ENCODE peak calls at places on chromosome 11, in six cellular contexts. One of them, this sample, is unnamed.

GRCh38 chr11:57425565-57426438 is 1.1 kb downstream of the SLC43A3 start:
- DNase-seq in CD8-positive, alpha-beta T cell: no peak
- DNase-seq in foreskin fibroblast: no peak
- DNase-seq in endothelial cell: no peak
- DNase-seq in HCT116: no peak
- DNase-seq in body of pancreas: peak; percentile 41
- DNase-seq in this sample: peak; percentile 28

GRCh38 chr11:2466869-2467694 is 22.3 kb downstream of the KCNQ1 start:
- DNase-seq in endothelial cell: no peak
- DNase-seq in HCT116: no peak
- DNase-seq in foreskin fibroblast: no peak
- DNase-seq in body of pancreas: no peak
- DNase-seq in CD8-positive, alpha-beta T cell: peak; percentile 54
- DNase-seq in this sample: no peak

GRCh38 chr11:122656631-122657101 is 1.1 kb downstream of the UBASH3B start:
- DNase-seq in body of pancreas: peak; percentile 44
- DNase-seq in HCT116: no peak
- DNase-seq in endothelial cell: peak; percentile 35
- DNase-seq in foreskin fibroblast: no peak
- DNase-seq in CD8-positive, alpha-beta T cell: peak; percentile 39
- DNase-seq in this sample: peak; percentile 27

GRCh38 chr11:113518716-113519495 is 43.7 kb upstream of the DRD2 start:
- DNase-seq in foreskin fibroblast: no peak
- DNase-seq in endothelial cell: no peak
- DNase-seq in body of pancreas: no peak
- DNase-seq in CD8-positive, alpha-beta T cell: no peak
- DNase-seq in HCT116: no peak
- DNase-seq in this sample: no peak

GRCh38 chr11:75503531-75504099 is 22.1 kb downstream of the GDPD5 start:
- DNase-seq in foreskin fibroblast: no peak
- DNase-seq in body of pancreas: no peak
- DNase-seq in CD8-positive, alpha-beta T cell: no peak
- DNase-seq in HCT116: no peak
- DNase-seq in endothelial cell: no peak
- DNase-seq in this sample: no peak

GRCh38 chr11:77167791-77168190 is 39.7 kb downstream of the MYO7A start:
- DNase-seq in CD8-positive, alpha-beta T cell: no peak
- DNase-seq in foreskin fibroblast: no peak
- DNase-seq in endothelial cell: no peak
- DNase-seq in HCT116: no peak
- DNase-seq in body of pancreas: no peak
- DNase-seq in this sample: no peak

GRCh38 chr11:32173435-32173834 is 82.6 kb downstream of the RCN1 start:
- DNase-seq in endothelial cell: peak; percentile 78
- DNase-seq in foreskin fibroblast: peak; percentile 60
- DNase-seq in HCT116: peak; percentile 34
- DNase-seq in CD8-positive, alpha-beta T cell: no peak
- DNase-seq in body of pancreas: peak; percentile 66
- DNase-seq in this sample: peak; percentile 79

GRCh38 chr11:128624269-128625170 is 37.2 kb upstream of the ETS1 start:
- DNase-seq in CD8-positive, alpha-beta T cell: peak; percentile 64
- DNase-seq in endothelial cell: no peak
- DNase-seq in HCT116: no peak
- DNase-seq in body of pancreas: no peak
- DNase-seq in foreskin fibroblast: no peak
- DNase-seq in this sample: no peak

GRCh38 chr11:35951659-35952058 is 7.8 kb downstream of the LDLRAD3 start:
- DNase-seq in foreskin fibroblast: no peak
- DNase-seq in CD8-positive, alpha-beta T cell: no peak
- DNase-seq in body of pancreas: no peak
- DNase-seq in endothelial cell: no peak
- DNase-seq in HCT116: no peak
- DNase-seq in this sample: no peak

GRCh38 chr11:41379084-41379483 is 80.4 kb downstream of the LRRC4C start:
- DNase-seq in endothelial cell: no peak
- DNase-seq in CD8-positive, alpha-beta T cell: no peak
- DNase-seq in body of pancreas: no peak
- DNase-seq in HCT116: no peak
- DNase-seq in foreskin fibroblast: no peak
- DNase-seq in this sample: no peak

GRCh38 chr11:27194976-27195375 is 154.4 kb downstream of the BBOX1 start:
- DNase-seq in foreskin fibroblast: no peak
- DNase-seq in body of pancreas: no peak
- DNase-seq in endothelial cell: no peak
- DNase-seq in CD8-positive, alpha-beta T cell: no peak
- DNase-seq in HCT116: no peak
- DNase-seq in this sample: no peak

GRCh38 chr11:119479685-119480275 is 56.8 kb upstream of the THY1 start:
- DNase-seq in body of pancreas: no peak
- DNase-seq in HCT116: no peak
- DNase-seq in CD8-positive, alpha-beta T cell: no peak
- DNase-seq in foreskin fibroblast: peak; percentile 41
- DNase-seq in endothelial cell: peak; percentile 58
- DNase-seq in this sample: peak; percentile 52

GRCh38 chr11:27211370-27212127 is 151.5 kb downstream of the CCDC34 start:
- DNase-seq in endothelial cell: no peak
- DNase-seq in CD8-positive, alpha-beta T cell: no peak
- DNase-seq in HCT116: peak; percentile 7
- DNase-seq in body of pancreas: no peak
- DNase-seq in foreskin fibroblast: no peak
- DNase-seq in this sample: no peak

GRCh38 chr11:35087648-35088047 is 51.3 kb upstream of the CD44 start:
- DNase-seq in endothelial cell: no peak
- DNase-seq in HCT116: no peak
- DNase-seq in body of pancreas: no peak
- DNase-seq in CD8-positive, alpha-beta T cell: no peak
- DNase-seq in foreskin fibroblast: no peak
- DNase-seq in this sample: peak; percentile 97

GRCh38 chr11:37449146-37449545 is 851.1 kb upstream of the RAG2 start:
- DNase-seq in endothelial cell: no peak
- DNase-seq in body of pancreas: no peak
- DNase-seq in foreskin fibroblast: peak; percentile 41
- DNase-seq in HCT116: no peak
- DNase-seq in CD8-positive, alpha-beta T cell: no peak
- DNase-seq in this sample: peak; percentile 82

GRCh38 chr11:70730411-70730810 is 332.1 kb downstream of the CTTN start:
- DNase-seq in foreskin fibroblast: no peak
- DNase-seq in CD8-positive, alpha-beta T cell: no peak
- DNase-seq in body of pancreas: no peak
- DNase-seq in HCT116: no peak
- DNase-seq in endothelial cell: no peak
- DNase-seq in this sample: no peak

GRCh38 chr11:134511255-134511654 is 99.2 kb upstream of the B3GAT1 start:
- DNase-seq in endothelial cell: no peak
- DNase-seq in CD8-positive, alpha-beta T cell: no peak
- DNase-seq in foreskin fibroblast: no peak
- DNase-seq in HCT116: no peak
- DNase-seq in body of pancreas: no peak
- DNase-seq in this sample: no peak

GRCh38 chr11:36564376-36565032 is 3.3 kb upstream of the RAG1 start:
- DNase-seq in foreskin fibroblast: peak; percentile 39
- DNase-seq in CD8-positive, alpha-beta T cell: peak; percentile 45
- DNase-seq in endothelial cell: peak; percentile 44
- DNase-seq in HCT116: peak; percentile 24
- DNase-seq in body of pancreas: peak; percentile 66
- DNase-seq in this sample: peak; percentile 74

GRCh38 chr11:76206327-76207081 is at the start of gene WNT11:
- DNase-seq in endothelial cell: peak; percentile 38
- DNase-seq in foreskin fibroblast: no peak
- DNase-seq in body of pancreas: peak; percentile 80
- DNase-seq in HCT116: no peak
- DNase-seq in CD8-positive, alpha-beta T cell: peak; percentile 46
- DNase-seq in this sample: no peak

GRCh38 chr11:66335531-66336233 is 552 bp downstream of the RIN1 start:
- DNase-seq in foreskin fibroblast: peak; percentile 63
- DNase-seq in body of pancreas: no peak
- DNase-seq in CD8-positive, alpha-beta T cell: no peak
- DNase-seq in HCT116: no peak
- DNase-seq in endothelial cell: peak; percentile 50
- DNase-seq in this sample: peak; percentile 64
- TF ChIP-seq CTCF in foreskin fibroblast: peak; percentile 1
- TF ChIP-seq CTCF in body of pancreas: no peak
- TF ChIP-seq CTCF in CD8-positive, alpha-beta T cell: no peak
- TF ChIP-seq CTCF in HCT116: no peak
- TF ChIP-seq CTCF in endothelial cell: no peak
- TF ChIP-seq CTCF in this sample: no peak

DNA sequence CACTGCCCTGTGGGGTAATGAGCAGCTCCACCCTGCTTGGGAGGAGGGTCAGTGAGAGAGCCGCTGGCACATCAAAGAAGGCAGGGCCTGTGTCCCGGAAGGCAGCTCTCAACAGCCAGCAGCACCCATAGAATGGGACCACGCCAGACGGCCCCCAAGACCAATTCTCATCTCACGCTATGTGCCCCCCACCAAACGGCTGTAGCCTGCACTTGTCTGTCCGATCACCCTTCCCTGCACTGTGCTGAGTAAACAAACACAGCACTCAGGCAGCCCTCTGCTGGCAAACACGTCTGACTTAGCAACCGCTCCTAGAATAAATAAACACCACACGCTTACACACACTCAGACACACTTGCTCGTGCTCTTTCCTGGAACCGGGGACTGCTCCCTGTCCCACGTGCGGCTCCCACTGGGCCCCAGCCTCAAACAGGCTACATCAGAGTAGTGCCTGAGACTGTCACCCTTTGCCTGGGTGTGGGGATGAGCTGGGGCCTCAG is 53.2 kb upstream of the CDON start:
- DNase-seq in CD8-positive, alpha-beta T cell: no peak
- DNase-seq in body of pancreas: peak; percentile 85
- DNase-seq in HCT116: peak; percentile 7
- DNase-seq in endothelial cell: peak; percentile 34
- DNase-seq in foreskin fibroblast: peak; percentile 66
- DNase-seq in this sample: peak; percentile 73
- TF ChIP-seq CTCF in CD8-positive, alpha-beta T cell: no peak
- TF ChIP-seq CTCF in body of pancreas: peak; percentile 49
- TF ChIP-seq CTCF in HCT116: no peak
- TF ChIP-seq CTCF in endothelial cell: no peak
- TF ChIP-seq CTCF in foreskin fibroblast: no peak
- TF ChIP-seq CTCF in this sample: peak; percentile 15

DNA sequence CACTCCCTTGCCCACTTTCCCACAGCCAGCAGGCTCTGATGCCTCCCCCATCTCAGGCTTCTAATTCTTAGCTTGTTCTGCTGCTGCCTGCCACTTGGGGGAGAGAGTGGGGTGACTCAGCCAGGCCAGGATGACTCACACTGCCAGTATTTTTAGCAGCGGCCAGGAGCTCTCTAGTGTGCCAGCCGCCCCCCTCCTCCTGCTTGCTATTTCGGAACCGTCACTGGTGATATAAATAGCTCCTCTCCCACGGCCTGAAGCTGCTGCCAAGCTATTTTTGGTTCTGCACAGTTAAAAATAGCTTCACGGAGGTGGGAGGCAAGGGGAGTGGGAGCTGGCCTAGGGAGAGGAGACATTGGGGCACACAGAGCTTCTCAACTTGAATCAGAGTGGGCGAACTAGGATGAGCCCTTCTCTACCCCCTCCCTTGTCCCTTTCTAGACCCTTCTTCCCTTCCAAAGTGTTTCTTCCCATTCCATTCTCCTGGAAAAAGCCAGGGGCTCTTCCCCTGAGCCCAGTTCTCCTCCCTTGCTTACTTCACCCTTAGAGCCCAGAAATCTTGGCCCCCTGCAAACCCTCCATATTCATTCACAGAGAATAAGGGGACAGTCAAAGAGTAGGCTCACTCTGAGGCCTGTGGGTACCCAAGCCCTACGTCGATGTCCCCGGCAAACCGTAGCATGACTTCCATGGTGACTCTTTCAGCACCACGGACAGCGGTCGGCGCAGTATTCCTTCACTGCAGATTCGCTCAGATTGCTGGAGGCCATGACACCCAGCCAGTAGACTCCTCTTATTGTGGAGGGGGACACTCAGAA is 2.5 kb upstream of the NPAS4 start:
- DNase-seq in endothelial cell: peak; percentile 76
- DNase-seq in body of pancreas: peak; percentile 62
- DNase-seq in HCT116: peak; percentile 48
- DNase-seq in CD8-positive, alpha-beta T cell: peak; percentile 57
- DNase-seq in foreskin fibroblast: peak; percentile 90
- DNase-seq in this sample: peak; percentile 93
- TF ChIP-seq CTCF in endothelial cell: no peak
- TF ChIP-seq CTCF in body of pancreas: peak; percentile 28
- TF ChIP-seq CTCF in HCT116: peak; percentile 53
- TF ChIP-seq CTCF in CD8-positive, alpha-beta T cell: no peak
- TF ChIP-seq CTCF in foreskin fibroblast: peak; percentile 52
- TF ChIP-seq CTCF in this sample: peak; percentile 51

GRCh38 chr11:131670876-131671275 is 300.5 kb downstream of the NTM start:
- DNase-seq in body of pancreas: no peak
- DNase-seq in foreskin fibroblast: no peak
- DNase-seq in endothelial cell: no peak
- DNase-seq in HCT116: no peak
- DNase-seq in CD8-positive, alpha-beta T cell: no peak
- DNase-seq in this sample: no peak

GRCh38 chr11:131674051-131674755 is 303.8 kb downstream of the NTM start:
- DNase-seq in HCT116: peak; percentile 3
- DNase-seq in CD8-positive, alpha-beta T cell: no peak
- DNase-seq in endothelial cell: peak; percentile 81
- DNase-seq in body of pancreas: peak; percentile 72
- DNase-seq in foreskin fibroblast: peak; percentile 71
- DNase-seq in this sample: peak; percentile 78

GRCh38 chr11:131671320-131671719 is 300.9 kb downstream of the NTM start:
- DNase-seq in CD8-positive, alpha-beta T cell: no peak
- DNase-seq in body of pancreas: no peak
- DNase-seq in HCT116: no peak
- DNase-seq in foreskin fibroblast: no peak
- DNase-seq in endothelial cell: no peak
- DNase-seq in this sample: no peak

GRCh38 chr11:131672191-131672590 is 301.8 kb downstream of the NTM start:
- DNase-seq in body of pancreas: no peak
- DNase-seq in HCT116: no peak
- DNase-seq in endothelial cell: no peak
- DNase-seq in CD8-positive, alpha-beta T cell: no peak
- DNase-seq in foreskin fibroblast: no peak
- DNase-seq in this sample: no peak

DNA sequence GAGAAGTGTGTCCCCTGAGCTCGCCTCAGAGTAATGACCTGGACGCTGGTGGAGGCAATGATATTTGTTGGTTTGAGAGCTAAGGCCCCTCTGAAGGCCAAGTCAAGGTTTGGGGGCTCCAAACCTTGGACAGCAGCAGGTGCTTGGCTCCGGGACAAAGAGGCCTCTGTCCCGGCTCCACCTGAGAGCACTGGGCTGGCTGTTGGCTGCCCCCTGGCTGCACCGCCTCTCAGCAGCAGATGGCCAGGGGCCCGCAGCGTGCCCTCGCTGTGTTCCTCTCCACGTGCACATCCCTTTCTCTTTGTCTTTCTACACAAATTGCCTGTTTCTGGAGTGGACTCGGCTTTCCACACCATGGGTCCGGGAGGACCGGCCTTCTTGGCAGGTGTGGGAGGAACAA is 301.3 kb downstream of the NTM start:
- DNase-seq in CD8-positive, alpha-beta T cell: no peak
- DNase-seq in foreskin fibroblast: no peak
- DNase-seq in HCT116: no peak
- DNase-seq in endothelial cell: peak; percentile 60
- DNase-seq in body of pancreas: no peak
- DNase-seq in this sample: no peak
- TF ChIP-seq CTCF in CD8-positive, alpha-beta T cell: no peak
- TF ChIP-seq CTCF in foreskin fibroblast: no peak
- TF ChIP-seq CTCF in HCT116: no peak
- TF ChIP-seq CTCF in endothelial cell: no peak
- TF ChIP-seq CTCF in body of pancreas: no peak
- TF ChIP-seq CTCF in this sample: no peak